ENCODE peak calls at places on chromosomes 5 and 9, in seven cellular contexts. X is NCI-H510A treated with DMSO at 0.1 percent for 48 hours; N is activated CD4-positive, CD25-positive, alpha-beta regulatory T cell; J is adipocyte; B is activated CD8-positive, alpha-beta memory T cell treated with anti-CD3 and anti-CD28 coated beads for 48 hours; H is heart right ventricle; L is NCI-H1092 treated with DMSO at 0.1 percent for 48 hours. M is an unnamed sample.

GRCh38 chr5:131209506-131210191 is 38.9 kb downstream of the LYRM7 start:
- DNase-seq in B (no peak), L (peak), H (no peak), J (no peak), X (no peak), N (no peak), M (no peak)

GRCh38 chr5:157744055-157745011 is 821 bp downstream of the LSM11 start:
- DNase-seq in L (no peak), J (peak), N (peak), H (peak), X (no peak), B (no peak), M (no peak)

GRCh38 chr9:112898872-112899281 is 8.2 kb upstream of the SLC46A2 start:
- DNase-seq in L (no peak), J (no peak), B (no peak), N (no peak), H (no peak), X (no peak), M (no peak)

GRCh38 chr9:86045654-86046053 is 53.7 kb downstream of the GOLM1 start:
- DNase-seq in X (no peak), N (no peak), B (no peak), J (no peak), H (no peak), L (no peak), M (no peak)

GRCh38 chr5:52409835-52410234 is 377.9 kb upstream of the ITGA1 start:
- DNase-seq in N (no peak), J (no peak), X (no peak), L (no peak), H (no peak), B (no peak), M (no peak)

GRCh38 chr9:28542928-28543327 is 969.6 kb upstream of the C9orf72 start:
- DNase-seq in B (no peak), J (no peak), N (no peak), L (no peak), H (no peak), X (no peak), M (no peak)

GRCh38 chr5:133164759-133165158 is 112.9 kb downstream of the HSPA4 start:
- DNase-seq in H (no peak), J (no peak), N (no peak), B (no peak), X (no peak), L (no peak), M (no peak)

GRCh38 chr5:97534166-97534565 is 351.1 kb upstream of the RIOK2 start:
- DNase-seq in H (peak), L (peak), X (peak), B (no peak), J (peak), N (no peak), M (no peak)

GRCh38 chr9:83235524-83235923 is 172.6 kb upstream of the RASEF start:
- DNase-seq in H (no peak), B (no peak), N (no peak), J (no peak), X (no peak), L (no peak), M (no peak)

GRCh38 chr5:76724871-76725270 is 8.9 kb downstream of the F2R start:
- DNase-seq in N (no peak), B (no peak), X (no peak), H (no peak), L (no peak), J (peak), M (no peak)

GRCh38 chr5:61301345-61301744 is 30.7 kb upstream of the ZSWIM6 start:
- DNase-seq in N (no peak), J (peak), X (no peak), B (no peak), H (no peak), L (no peak), M (no peak)

GRCh38 chr9:14207352-14207995 is 106.5 kb downstream of the NFIB start:
- DNase-seq in L (no peak), N (no peak), B (no peak), X (no peak), H (no peak), J (no peak), M (no peak)

GRCh38 chr5:37816883-37817282 is 23.0 kb downstream of the GDNF start:
- DNase-seq in N (no peak), J (peak), B (no peak), L (no peak), X (no peak), H (no peak), M (peak)

GRCh38 chr5:127440831-127441230 is 76.6 kb upstream of the PRRC1 start:
- DNase-seq in J (peak), N (no peak), L (no peak), H (no peak), B (no peak), X (no peak), M (no peak)

GRCh38 chr9:86557063-86557766 is 203.0 kb upstream of the TUT7 start:
- DNase-seq in H (no peak), B (no peak), X (no peak), J (peak), L (no peak), N (no peak), M (no peak)

GRCh38 chr5:149618581-149619248 is 37.4 kb downstream of the ARHGEF37 start:
- DNase-seq in H (peak), X (peak), B (no peak), L (peak), N (no peak), J (peak), M (peak)

GRCh38 chr5:56313596-56313995 is 80.5 kb upstream of the ANKRD55 start:
- DNase-seq in B (no peak), N (no peak), J (no peak), L (no peak), H (no peak), X (no peak), M (no peak)

GRCh38 chr5:150053695-150054392 is 32.5 kb downstream of the CSF1R start:
- DNase-seq in H (no peak), B (no peak), L (no peak), X (no peak), N (no peak), J (no peak), M (no peak)

GRCh38 chr5:107486489-107486888 is 184.2 kb downstream of the EFNA5 start:
- DNase-seq in H (no peak), B (peak), L (no peak), X (no peak), N (no peak), J (no peak), M (no peak)

GRCh38 chr5:112208699-112209615 is 210.1 kb downstream of the EPB41L4A start:
- DNase-seq in N (no peak), H (no peak), J (no peak), X (no peak), B (no peak), L (no peak), M (no peak)

GRCh38 chr5:154786414-154786813 is 31.2 kb downstream of the LARP1 start:
- DNase-seq in H (no peak), B (no peak), X (no peak), J (no peak), N (no peak), L (no peak), M (no peak)

GRCh38 chr9:116358251-116358650 is 204.7 kb downstream of the PAPPA start:
- DNase-seq in J (no peak), X (no peak), B (no peak), H (no peak), L (no peak), N (no peak), M (no peak)

GRCh38 chr5:180799902-180800801 is 2.5 kb downstream of the MGAT1 start:
- DNase-seq in J (peak), X (no peak), H (no peak), B (no peak), L (no peak), N (no peak), M (no peak)

GRCh38 chr5:1814183-1815020 is 13.2 kb downstream of the NDUFS6 start:
- DNase-seq in X (no peak), H (no peak), N (no peak), B (no peak), J (no peak), L (no peak), M (no peak)

M was measured in caudate nucleus.